ENCODE peak calls at places on chromosomes 12 and 14, in four cellular contexts. One of them, this sample, is unnamed.

GRCh38 chr12:95648990-95649791 is 97.9 kb upstream of the USP44 start:
- DNase-seq in GM10248: no peak
- DNase-seq in RWPE1: peak; percentile 94
- DNase-seq in adrenal gland: no peak
- DNase-seq in this sample: no peak

GRCh38 chr12:94875525-94875924 is 128.0 kb downstream of the NDUFA12 start:
- DNase-seq in RWPE1: peak; percentile 23
- DNase-seq in adrenal gland: no peak
- DNase-seq in GM10248: peak; percentile 71
- DNase-seq in this sample: no peak

GRCh38 chr12:68611094-68611818 is 557 bp downstream of the RAP1B start:
- DNase-seq in adrenal gland: peak; percentile 70
- DNase-seq in GM10248: peak; percentile 50
- DNase-seq in RWPE1: peak; percentile 35
- DNase-seq in this sample: no peak

GRCh38 chr12:45050331-45050750 is 558 bp downstream of the DBX2 start:
- DNase-seq in RWPE1: no peak
- DNase-seq in GM10248: no peak
- DNase-seq in adrenal gland: no peak
- DNase-seq in this sample: no peak

GRCh38 chr12:46452061-46452615 is 79.6 kb upstream of the SLC38A2 start:
- DNase-seq in GM10248: no peak
- DNase-seq in RWPE1: no peak
- DNase-seq in adrenal gland: no peak
- DNase-seq in this sample: no peak

GRCh38 chr14:105498430-105499255 is 7.6 kb downstream of the TEDC1 start:
- DNase-seq in RWPE1: no peak
- DNase-seq in adrenal gland: no peak
- DNase-seq in GM10248: no peak
- DNase-seq in this sample: peak; percentile 6

GRCh38 chr12:11837318-11837934 is 188.0 kb downstream of the ETV6 start:
- DNase-seq in GM10248: no peak
- DNase-seq in adrenal gland: no peak
- DNase-seq in RWPE1: no peak
- DNase-seq in this sample: no peak

GRCh38 chr14:78673845-78674244 is 503.7 kb downstream of the NRXN3 start:
- DNase-seq in adrenal gland: no peak
- DNase-seq in GM10248: no peak
- DNase-seq in RWPE1: no peak
- DNase-seq in this sample: no peak

GRCh38 chr12:2049604-2050540 is 2.9 kb upstream of the CACNA1C start:
- DNase-seq in GM10248: no peak
- DNase-seq in RWPE1: no peak
- DNase-seq in adrenal gland: no peak
- DNase-seq in this sample: no peak

GRCh38 chr14:90605430-90605829 is 208.6 kb downstream of the CALM1 start:
- DNase-seq in RWPE1: no peak
- DNase-seq in adrenal gland: no peak
- DNase-seq in GM10248: no peak
- DNase-seq in this sample: no peak

GRCh38 chr12:38586652-38587219 is 270.2 kb downstream of the ALG10B start:
- DNase-seq in GM10248: no peak
- DNase-seq in adrenal gland: no peak
- DNase-seq in RWPE1: no peak
- DNase-seq in this sample: no peak

GRCh38 chr14:103527408-103528157 is 1.4 kb upstream of the TRMT61A start:
- DNase-seq in RWPE1: no peak
- DNase-seq in GM10248: peak; percentile 84
- DNase-seq in adrenal gland: no peak
- DNase-seq in this sample: no peak

GRCh38 chr14:94655169-94655710 is 43.0 kb downstream of the SERPINA3 start:
- DNase-seq in RWPE1: no peak
- DNase-seq in adrenal gland: no peak
- DNase-seq in GM10248: no peak
- DNase-seq in this sample: no peak

GRCh38 chr12:5846950-5847349 is 98.1 kb downstream of the ANO2 start:
- DNase-seq in GM10248: no peak
- DNase-seq in adrenal gland: no peak
- DNase-seq in RWPE1: no peak
- DNase-seq in this sample: no peak

GRCh38 chr14:63249112-63249511 is 44.9 kb downstream of the RHOJ start:
- DNase-seq in RWPE1: no peak
- DNase-seq in adrenal gland: no peak
- DNase-seq in GM10248: no peak
- DNase-seq in this sample: no peak

GRCh38 chr12:7935464-7935772 is 569 bp downstream of the SLC2A3 start:
- DNase-seq in GM10248: no peak
- DNase-seq in RWPE1: no peak
- DNase-seq in adrenal gland: no peak
- DNase-seq in this sample: no peak

GRCh38 chr12:53991077-53991460 is 6.1 kb downstream of the HOXC10 start:
- DNase-seq in RWPE1: no peak
- DNase-seq in GM10248: no peak
- DNase-seq in adrenal gland: no peak
- DNase-seq in this sample: no peak

GRCh38 chr12:45879363-45879895 is 110.9 kb downstream of the SCAF11 start:
- DNase-seq in RWPE1: no peak
- DNase-seq in adrenal gland: no peak
- DNase-seq in GM10248: no peak
- DNase-seq in this sample: no peak

GRCh38 chr12:12467222-12467621 is 95.4 kb downstream of the DUSP16 start:
- DNase-seq in adrenal gland: no peak
- DNase-seq in GM10248: no peak
- DNase-seq in RWPE1: no peak
- DNase-seq in this sample: no peak

GRCh38 chr12:80165741-80166140 is 66.4 kb downstream of the OTOGL start:
- DNase-seq in adrenal gland: no peak
- DNase-seq in GM10248: no peak
- DNase-seq in RWPE1: no peak
- DNase-seq in this sample: no peak

GRCh38 chr14:80867091-80867490 is 74.4 kb downstream of the CEP128 start:
- DNase-seq in adrenal gland: no peak
- DNase-seq in GM10248: no peak
- DNase-seq in RWPE1: no peak
- DNase-seq in this sample: no peak

GRCh38 chr12:57511588-57512325 is 8.6 kb downstream of the DDIT3 start:
- DNase-seq in adrenal gland: no peak
- DNase-seq in RWPE1: no peak
- DNase-seq in GM10248: no peak
- DNase-seq in this sample: no peak

GRCh38 chr12:24822121-24822899 is 126.6 kb downstream of the BCAT1 start:
- DNase-seq in RWPE1: no peak
- DNase-seq in adrenal gland: no peak
- DNase-seq in GM10248: no peak
- DNase-seq in this sample: no peak

DNA sequence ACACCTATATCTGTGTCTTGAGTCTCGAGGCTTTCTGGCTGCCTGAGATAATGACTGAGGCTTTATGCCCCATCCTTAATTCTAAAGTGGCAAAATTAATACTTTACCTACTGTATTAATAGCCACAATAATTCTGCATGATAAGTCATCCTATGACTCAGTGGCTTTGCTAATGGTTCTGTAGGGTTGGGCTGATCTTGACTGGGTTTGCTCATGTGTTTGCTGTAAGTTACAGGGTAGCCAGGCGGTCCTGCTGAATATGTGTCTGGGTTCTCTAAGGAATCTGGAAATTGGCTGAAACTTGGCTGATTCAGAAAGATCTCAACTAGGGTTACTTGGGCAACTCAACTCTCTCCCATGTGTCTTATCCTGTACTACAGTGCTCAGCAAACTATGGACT is 21.7 kb downstream of the MGST1 start:
- DNase-seq in RWPE1: no peak
- DNase-seq in GM10248: no peak
- DNase-seq in adrenal gland: no peak
- DNase-seq in this sample: no peak
- TF ChIP-seq CTCF in RWPE1: no peak
- TF ChIP-seq CTCF in GM10248: no peak
- TF ChIP-seq CTCF in adrenal gland: no peak
- TF ChIP-seq CTCF in this sample: no peak

GRCh38 chr12:131775904-131776889 is 52.0 kb upstream of the MMP17 start:
- DNase-seq in adrenal gland: no peak
- DNase-seq in RWPE1: no peak
- DNase-seq in GM10248: peak; percentile 64
- DNase-seq in this sample: no peak
- TF ChIP-seq CTCF in adrenal gland: no peak
- TF ChIP-seq CTCF in RWPE1: no peak
- TF ChIP-seq CTCF in GM10248: no peak
- TF ChIP-seq CTCF in this sample: no peak

GRCh38 chr12:76952995-76953394 is 74.2 kb upstream of the CSRP2 start:
- DNase-seq in adrenal gland: no peak
- DNase-seq in RWPE1: peak; percentile 60
- DNase-seq in GM10248: no peak
- DNase-seq in this sample: no peak
- TF ChIP-seq CTCF in adrenal gland: no peak
- TF ChIP-seq CTCF in RWPE1: no peak
- TF ChIP-seq CTCF in GM10248: no peak
- TF ChIP-seq CTCF in this sample: no peak

DNA sequence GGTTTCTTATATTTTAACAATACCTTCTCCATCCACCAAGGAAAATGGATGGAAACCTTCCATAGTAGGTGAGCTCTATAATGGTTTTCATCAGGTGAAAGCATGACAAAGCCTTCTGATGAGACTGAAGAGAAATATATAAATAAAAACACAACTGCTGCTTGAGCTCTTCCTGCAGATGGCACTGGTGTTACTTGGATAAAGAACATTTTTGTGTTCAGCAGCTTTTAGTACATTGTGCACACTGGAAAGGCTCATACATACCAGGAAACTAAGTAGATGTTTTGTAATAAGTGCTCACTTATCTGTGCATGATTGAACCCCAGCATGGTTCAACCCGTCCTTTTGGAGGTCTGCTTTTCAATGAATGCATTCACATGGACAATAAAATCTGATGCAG is 357.3 kb upstream of the MIS18BP1 start:
- DNase-seq in adrenal gland: no peak
- DNase-seq in RWPE1: peak; percentile 12
- DNase-seq in GM10248: no peak
- DNase-seq in this sample: no peak
- TF ChIP-seq CTCF in adrenal gland: no peak
- TF ChIP-seq CTCF in RWPE1: peak; percentile 18
- TF ChIP-seq CTCF in GM10248: no peak
- TF ChIP-seq CTCF in this sample: no peak

GRCh38 chr14:50792058-50792477 is 38.9 kb downstream of the NIN start:
- DNase-seq in adrenal gland: no peak
- DNase-seq in RWPE1: no peak
- DNase-seq in GM10248: no peak
- DNase-seq in this sample: no peak
- TF ChIP-seq CTCF in adrenal gland: no peak
- TF ChIP-seq CTCF in RWPE1: no peak
- TF ChIP-seq CTCF in GM10248: no peak
- TF ChIP-seq CTCF in this sample: no peak